ENCODE peak calls at places on chromosomes 12 and 14, in four cellular contexts. One of them, this sample, is unnamed.

GRCh38 chr14:72786377-72787350 is 107.2 kb downstream of the DPF3 start:
- DNase-seq in OCI-M1: no peak
- DNase-seq in HCEC 1CT: no peak
- DNase-seq in GM19239: no peak
- DNase-seq in this sample: no peak

GRCh38 chr12:101876861-101877815 is at the start of gene DRAM1:
- DNase-seq in OCI-M1: peak
- DNase-seq in HCEC 1CT: peak
- DNase-seq in GM19239: peak
- DNase-seq in this sample: peak

GRCh38 chr12:105427883-105428282 is 97.4 kb downstream of the C12orf75 start:
- DNase-seq in OCI-M1: no peak
- DNase-seq in HCEC 1CT: peak
- DNase-seq in GM19239: no peak
- DNase-seq in this sample: no peak

GRCh38 chr12:27969901-27970390 is 2.6 kb downstream of the PTHLH start:
- DNase-seq in OCI-M1: peak
- DNase-seq in HCEC 1CT: peak
- DNase-seq in GM19239: peak
- DNase-seq in this sample: no peak

GRCh38 chr12:122749569-122750332 is 2.9 kb upstream of the DENR start:
- DNase-seq in OCI-M1: no peak
- DNase-seq in HCEC 1CT: no peak
- DNase-seq in GM19239: no peak
- DNase-seq in this sample: no peak

GRCh38 chr14:95679148-95679547 is 7.1 kb upstream of the TCL1B start:
- DNase-seq in OCI-M1: no peak
- DNase-seq in HCEC 1CT: no peak
- DNase-seq in GM19239: no peak
- DNase-seq in this sample: no peak

GRCh38 chr14:90831821-90832220 is 15.6 kb upstream of the TTC7B start:
- DNase-seq in OCI-M1: no peak
- DNase-seq in HCEC 1CT: no peak
- DNase-seq in GM19239: no peak
- DNase-seq in this sample: no peak

GRCh38 chr14:106844608-106845285 is 1318.4 kb downstream of the TMEM121 start:
- DNase-seq in OCI-M1: peak
- DNase-seq in HCEC 1CT: no peak
- DNase-seq in GM19239: no peak
- DNase-seq in this sample: peak

GRCh38 chr12:130043685-130044421 is 118.4 kb upstream of the FZD10 start:
- DNase-seq in OCI-M1: no peak
- DNase-seq in HCEC 1CT: no peak
- DNase-seq in GM19239: no peak
- DNase-seq in this sample: no peak

GRCh38 chr14:64536488-64537245 is 3.9 kb upstream of the HSPA2 start:
- DNase-seq in OCI-M1: no peak
- DNase-seq in HCEC 1CT: no peak
- DNase-seq in GM19239: no peak
- DNase-seq in this sample: no peak

GRCh38 chr12:62847709-62848108 is 87.2 kb downstream of the PPM1H start:
- DNase-seq in OCI-M1: no peak
- DNase-seq in HCEC 1CT: no peak
- DNase-seq in GM19239: no peak
- DNase-seq in this sample: no peak

GRCh38 chr12:124761876-124762275 is 101.8 kb downstream of the SCARB1 start:
- DNase-seq in OCI-M1: no peak
- DNase-seq in HCEC 1CT: no peak
- DNase-seq in GM19239: no peak
- DNase-seq in this sample: no peak

GRCh38 chr14:99595034-99595433 is 9.0 kb downstream of the CCDC85C start:
- DNase-seq in OCI-M1: peak
- DNase-seq in HCEC 1CT: no peak
- DNase-seq in GM19239: peak
- DNase-seq in this sample: no peak

GRCh38 chr12:44287545-44287944 is 451.7 kb downstream of the TMEM117 start:
- DNase-seq in OCI-M1: no peak
- DNase-seq in HCEC 1CT: peak
- DNase-seq in GM19239: no peak
- DNase-seq in this sample: no peak

GRCh38 chr12:55978393-55978792 is 4.5 kb downstream of the RAB5B start:
- DNase-seq in OCI-M1: no peak
- DNase-seq in HCEC 1CT: no peak
- DNase-seq in GM19239: no peak
- DNase-seq in this sample: no peak

GRCh38 chr12:47824198-47824597 is 4.5 kb upstream of the HDAC7 start:
- DNase-seq in OCI-M1: no peak
- DNase-seq in HCEC 1CT: no peak
- DNase-seq in GM19239: no peak
- DNase-seq in this sample: no peak

GRCh38 chr14:44626423-44626822 is 119.3 kb upstream of the FSCB start:
- DNase-seq in OCI-M1: no peak
- DNase-seq in HCEC 1CT: no peak
- DNase-seq in GM19239: no peak
- DNase-seq in this sample: no peak

GRCh38 chr12:47741340-47741703 is 16.0 kb upstream of the ENDOU start:
- DNase-seq in OCI-M1: peak
- DNase-seq in HCEC 1CT: no peak
- DNase-seq in GM19239: no peak
- DNase-seq in this sample: peak